ENCODE peak calls at places on chromosomes 4 and X, in five cellular contexts. One of them, this sample, is unnamed.

GRCh38 chr4:40289366-40290188 is 45.6 kb upstream of the CHRNA9 start:
- DNase-seq in astrocyte of the spinal cord: no peak
- DNase-seq in nucleus accumbens: no peak
- DNase-seq in NCI-H2029 treated with DMSO at 0.1 percent for 48 hours: no peak
- DNase-seq in posterior cingulate gyrus: no peak
- DNase-seq in this sample: no peak

GRCh38 chr4:47839259-47839658 is 1.4 kb upstream of the CORIN start:
- DNase-seq in astrocyte of the spinal cord: peak
- DNase-seq in nucleus accumbens: no peak
- DNase-seq in posterior cingulate gyrus: no peak
- DNase-seq in NCI-H2029 treated with DMSO at 0.1 percent for 48 hours: no peak
- DNase-seq in this sample: peak

GRCh38 chr4:168832746-168833575 is 177.1 kb downstream of the CBR4 start:
- DNase-seq in nucleus accumbens: peak
- DNase-seq in NCI-H2029 treated with DMSO at 0.1 percent for 48 hours: no peak
- DNase-seq in posterior cingulate gyrus: peak
- DNase-seq in astrocyte of the spinal cord: peak
- DNase-seq in this sample: peak

GRCh38 chr4:140027135-140027534 is 126.8 kb downstream of the MAML3 start:
- DNase-seq in posterior cingulate gyrus: no peak
- DNase-seq in astrocyte of the spinal cord: no peak
- DNase-seq in NCI-H2029 treated with DMSO at 0.1 percent for 48 hours: no peak
- DNase-seq in nucleus accumbens: no peak
- DNase-seq in this sample: no peak

GRCh38 chr4:27463816-27464215 is 603.2 kb downstream of the STIM2 start:
- DNase-seq in astrocyte of the spinal cord: peak
- DNase-seq in nucleus accumbens: no peak
- DNase-seq in posterior cingulate gyrus: no peak
- DNase-seq in NCI-H2029 treated with DMSO at 0.1 percent for 48 hours: no peak
- DNase-seq in this sample: no peak

GRCh38 chr4:48237996-48238645 is 31.5 kb downstream of the TEC start:
- DNase-seq in posterior cingulate gyrus: no peak
- DNase-seq in nucleus accumbens: no peak
- DNase-seq in NCI-H2029 treated with DMSO at 0.1 percent for 48 hours: peak
- DNase-seq in astrocyte of the spinal cord: no peak
- DNase-seq in this sample: no peak

GRCh38 chrX:130896026-130896425 is 7.0 kb downstream of the ENOX2 start:
- DNase-seq in nucleus accumbens: no peak
- DNase-seq in astrocyte of the spinal cord: no peak
- DNase-seq in posterior cingulate gyrus: peak
- DNase-seq in NCI-H2029 treated with DMSO at 0.1 percent for 48 hours: no peak
- DNase-seq in this sample: peak

GRCh38 chrX:134999469-134999868 is 8.7 kb downstream of the SMIM10 start:
- DNase-seq in nucleus accumbens: no peak
- DNase-seq in posterior cingulate gyrus: no peak
- DNase-seq in astrocyte of the spinal cord: peak
- DNase-seq in NCI-H2029 treated with DMSO at 0.1 percent for 48 hours: peak
- DNase-seq in this sample: no peak

GRCh38 chrX:118521435-118521834 is 25.8 kb downstream of the DOCK11 start:
- DNase-seq in posterior cingulate gyrus: no peak
- DNase-seq in NCI-H2029 treated with DMSO at 0.1 percent for 48 hours: no peak
- DNase-seq in nucleus accumbens: no peak
- DNase-seq in astrocyte of the spinal cord: peak
- DNase-seq in this sample: no peak

GRCh38 chr4:140884431-140885058 is 128.4 kb upstream of the TBC1D9 start:
- DNase-seq in NCI-H2029 treated with DMSO at 0.1 percent for 48 hours: peak
- DNase-seq in nucleus accumbens: no peak
- DNase-seq in astrocyte of the spinal cord: peak
- DNase-seq in posterior cingulate gyrus: peak
- DNase-seq in this sample: peak

GRCh38 chr4:114694770-114695169 is 96.2 kb downstream of the UGT8 start:
- DNase-seq in NCI-H2029 treated with DMSO at 0.1 percent for 48 hours: peak
- DNase-seq in nucleus accumbens: no peak
- DNase-seq in posterior cingulate gyrus: no peak
- DNase-seq in astrocyte of the spinal cord: peak
- DNase-seq in this sample: no peak

GRCh38 chr4:6971536-6972374 is 62.1 kb downstream of the TBC1D14 start:
- DNase-seq in astrocyte of the spinal cord: no peak
- DNase-seq in NCI-H2029 treated with DMSO at 0.1 percent for 48 hours: no peak
- DNase-seq in nucleus accumbens: no peak
- DNase-seq in posterior cingulate gyrus: peak
- DNase-seq in this sample: no peak

GRCh38 chr4:141425124-141425523 is 204.4 kb downstream of the ZNF330 start:
- DNase-seq in NCI-H2029 treated with DMSO at 0.1 percent for 48 hours: no peak
- DNase-seq in nucleus accumbens: no peak
- DNase-seq in posterior cingulate gyrus: no peak
- DNase-seq in astrocyte of the spinal cord: peak
- DNase-seq in this sample: no peak